ENCODE peak calls at places on chromosomes 11 and 22, in five cellular contexts. S is T follicular helper cell; L is MV-4-11; I is stimulated activated CD4-positive, alpha-beta T cell treated with anti-CD3 and anti-CD28 coated beads, Interleukin-15, amount 100 ng/mL, for 48 hours; P is WTC11. Y is an unnamed sample.

GRCh38 chr11:65891180-65892136 is 985 bp downstream of the CCDC85B start:
- DNase-seq in S (no peak), L (peak; percentile 44), I (no peak), P (peak; percentile 69), Y (peak; percentile 84)

GRCh38 chr11:17352925-17353227 is 1.3 kb downstream of the NCR3LG1 start:
- DNase-seq in S (no peak), L (no peak), I (peak; percentile 28), P (peak; percentile 31), Y (peak; percentile 66)

GRCh38 chr22:48639896-48640732 is 1187.6 kb downstream of the BRD1 start:
- DNase-seq in S (no peak), L (no peak), I (no peak), P (no peak), Y (no peak)

GRCh38 chr11:12440565-12440964 is 63.2 kb downstream of the PARVA start:
- DNase-seq in S (no peak), L (no peak), I (no peak), P (no peak), Y (no peak)

GRCh38 chr22:24304067-24304675 is 33.5 kb downstream of the SPECC1L start:
- DNase-seq in S (no peak), L (no peak), I (no peak), P (no peak), Y (no peak)

GRCh38 chr11:45091563-45092392 is 54.7 kb upstream of the PRDM11 start:
- DNase-seq in S (no peak), L (no peak), I (no peak), P (peak; percentile 71), Y (peak; percentile 66)

GRCh38 chr11:64165842-64166635 is at the start of gene MACROD1:
- DNase-seq in S (peak; percentile 65), L (peak; percentile 76), I (peak; percentile 74), P (peak; percentile 80), Y (peak; percentile 96)

GRCh38 chr11:61654397-61654829 is 25.8 kb upstream of the DAGLA start:
- DNase-seq in S (no peak), L (peak; percentile 92), I (no peak), P (no peak), Y (peak; percentile 79)

GRCh38 chr11:59076876-59077571 is 9.1 kb upstream of the GLYATL1B start:
- DNase-seq in S (no peak), L (peak; percentile 76), I (no peak), P (no peak), Y (peak; percentile 9)

GRCh38 chr11:71329731-71330130 is 77.4 kb upstream of the SHANK2 start:
- DNase-seq in S (no peak), L (no peak), I (no peak), P (no peak), Y (no peak)

GRCh38 chr11:1932681-1933080 is 13.2 kb downstream of the TNNT3 start:
- DNase-seq in S (no peak), L (no peak), I (no peak), P (no peak), Y (no peak)

GRCh38 chr11:19559746-19560145 is 152.9 kb upstream of the NAV2 start:
- DNase-seq in S (no peak), L (no peak), I (no peak), P (no peak), Y (no peak)

GRCh38 chr11:57458410-57459111 is 1.8 kb upstream of the RTN4RL2 start:
- DNase-seq in S (no peak), L (no peak), I (no peak), P (peak; percentile 74), Y (peak; percentile 58)

GRCh38 chr22:45684169-45684568 is 12.5 kb downstream of the ATXN10 start:
- DNase-seq in S (no peak), L (peak; percentile 89), I (no peak), P (no peak), Y (peak; percentile 92)

Y was measured in NB4.